ENCODE peak calls at places on chromosome X, in ten cellular contexts. Q, R, I, E, O, D, L, U, C and W are unnamed samples. For H3K9me3, the result is how much of the 10 kb centered on the place peaks cover.

GRCh38 chrX:96590403-96590802 is 94.2 kb upstream of the DIAPH2 start:
- DNase-seq in O (no peak), Q (no peak), U (no peak), D (no peak), E (no peak), I (no peak), R (no peak), L (no peak), C (no peak), W (no peak)

GRCh38 chrX:115958687-115959359 is 211.7 kb upstream of the AGTR2 start:
- DNase-seq in I (no peak), C (peak), E (no peak), R (no peak), U (peak), Q (no peak), O (no peak), D (no peak), L (no peak), W (no peak)

GRCh38 chrX:66030505-66031317 is 9.2 kb downstream of the VSIG4 start:
- DNase-seq in Q (peak), O (no peak), L (peak), C (peak), E (no peak), I (no peak), R (no peak), D (no peak), U (peak), W (no peak)

GRCh38 chrX:83510466-83511181 is 2.5 kb downstream of the POU3F4 start:
- DNase-seq in D (no peak), E (no peak), R (no peak), I (no peak), L (no peak), U (no peak), Q (peak), C (no peak), O (no peak), W (no peak)

GRCh38 chrX:120456973-120457372 is 12.1 kb downstream of the LAMP2 start:
- DNase-seq in R (no peak), Q (no peak), L (no peak), D (no peak), E (no peak), C (peak), O (no peak), U (no peak), I (peak), W (no peak)

GRCh38 chrX:63475200-63475599 is 124.1 kb upstream of the SPIN4 start:
- DNase-seq in I (no peak), U (no peak), E (no peak), D (no peak), C (no peak), L (no peak), O (no peak), Q (no peak), R (no peak), W (no peak)

GRCh38 chrX:23898412-23898959 is 9.3 kb downstream of the APOO start:
- DNase-seq in U (no peak), L (no peak), R (no peak), C (peak), E (no peak), Q (no peak), O (no peak), D (no peak), I (peak), W (no peak)

GRCh38 chrX:45851434-45851991 is 650.8 kb upstream of the DIPK2B start:
- DNase-seq in L (peak), C (peak), O (peak), R (no peak), I (peak), E (no peak), U (peak), Q (peak), D (peak), W (no peak)

GRCh38 chrX:107483976-107484726 is 34.7 kb downstream of the FRMPD3 start:
- DNase-seq in I (peak), C (no peak), D (no peak), E (no peak), L (no peak), U (peak), Q (no peak), O (no peak), R (peak), W (no peak)

GRCh38 chrX:110410598-110410997 is 52.0 kb downstream of the RTL9 start:
- DNase-seq in C (no peak), L (peak), D (no peak), O (no peak), Q (no peak), U (no peak), E (no peak), I (no peak), R (no peak), W (no peak)

GRCh38 chrX:113828470-113828869 is 755.4 kb upstream of the HTR2C start:
- DNase-seq in Q (no peak), U (no peak), O (no peak), D (no peak), R (no peak), C (no peak), I (no peak), E (no peak), L (no peak), W (no peak)

GRCh38 chrX:17078031-17078730 is 131.7 kb downstream of the REPS2 start:
- DNase-seq in D (no peak), C (peak), O (no peak), E (no peak), R (no peak), L (no peak), U (no peak), I (peak), Q (no peak), W (no peak)

GRCh38 chrX:119826399-119826959 is 26.3 kb downstream of the UPF3B start:
- DNase-seq in E (no peak), L (no peak), D (no peak), Q (no peak), C (peak), U (no peak), R (no peak), O (peak), I (peak), W (no peak)

GRCh38 chrX:154727418-154728323 is 23.2 kb downstream of the GAB3 start:
- DNase-seq in R (peak), O (peak), L (peak), C (peak), I (peak), D (no peak), E (peak), U (no peak), Q (no peak), W (no peak)

GRCh38 chrX:18278448-18278847 is 57.8 kb upstream of the BEND2 start:
- DNase-seq in O (no peak), C (no peak), E (no peak), R (no peak), L (no peak), U (no peak), Q (no peak), I (no peak), D (no peak), W (no peak)

GRCh38 chrX:38347136-38347535 is 5.3 kb upstream of the OTC start:
- DNase-seq in O (no peak), E (no peak), D (no peak), L (no peak), U (no peak), C (peak), R (no peak), Q (no peak), I (peak), W (no peak)

GRCh38 chrX:37976153-37976552 is 30.2 kb upstream of the SYTL5 start:
- DNase-seq in L (no peak), D (no peak), Q (no peak), E (no peak), O (no peak), I (peak), R (no peak), U (no peak), C (no peak), W (no peak)

GRCh38 chrX:149527705-149528104 is 13.1 kb upstream of the EOLA1 start:
- DNase-seq in R (no peak), C (peak), O (no peak), D (no peak), E (no peak), U (no peak), I (no peak), L (peak), Q (no peak), W (no peak)

DNA sequence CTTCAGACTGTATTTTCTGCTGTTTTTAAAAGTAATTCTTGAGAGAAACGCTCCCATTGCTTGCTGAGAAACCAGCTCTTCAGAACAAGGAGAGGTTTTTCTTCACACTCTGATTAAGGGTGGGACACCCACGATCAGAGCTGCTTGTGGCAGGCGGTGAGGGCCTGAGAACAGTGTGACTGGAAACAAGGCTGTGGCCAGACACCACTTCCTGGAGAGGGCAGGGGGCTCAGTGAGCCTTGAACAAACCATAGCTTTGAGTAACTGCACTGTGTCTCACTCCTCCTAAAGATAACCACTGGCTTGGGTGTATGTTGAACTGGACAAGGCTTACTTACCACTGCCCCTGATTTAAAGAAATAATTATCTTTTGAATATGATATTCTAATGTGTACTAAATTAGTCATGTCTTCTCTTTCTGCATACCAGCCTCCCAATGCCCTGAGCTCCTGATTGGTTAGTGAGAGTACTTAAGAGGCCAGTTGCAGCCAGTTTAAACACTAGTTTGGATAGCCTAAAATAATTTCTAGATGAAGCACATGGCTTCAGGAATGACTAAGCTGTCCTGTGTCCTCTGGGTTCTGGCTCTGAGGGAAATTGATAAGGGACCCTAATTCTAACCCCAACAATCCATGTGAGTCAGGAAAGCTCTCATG is 3.7 kb upstream of the GPR82 start:
- DNase-seq in C (no peak), Q (no peak), O (no peak), D (peak), E (no peak), U (no peak), I (peak), L (no peak), R (no peak), W (no peak)
- H3K9me3 ChIP-seq in C (under half), Q (under half), O (under half), D (under half), E (under half), U (under half), I (under half), L (under half), R (under half), W (under half)

GRCh38 chrX:128973033-128973432 is 550.3 kb downstream of the SMARCA1 start:
- DNase-seq in C (no peak), L (no peak), U (no peak), Q (no peak), D (no peak), E (no peak), I (no peak), R (no peak), O (no peak), W (no peak)

DNA sequence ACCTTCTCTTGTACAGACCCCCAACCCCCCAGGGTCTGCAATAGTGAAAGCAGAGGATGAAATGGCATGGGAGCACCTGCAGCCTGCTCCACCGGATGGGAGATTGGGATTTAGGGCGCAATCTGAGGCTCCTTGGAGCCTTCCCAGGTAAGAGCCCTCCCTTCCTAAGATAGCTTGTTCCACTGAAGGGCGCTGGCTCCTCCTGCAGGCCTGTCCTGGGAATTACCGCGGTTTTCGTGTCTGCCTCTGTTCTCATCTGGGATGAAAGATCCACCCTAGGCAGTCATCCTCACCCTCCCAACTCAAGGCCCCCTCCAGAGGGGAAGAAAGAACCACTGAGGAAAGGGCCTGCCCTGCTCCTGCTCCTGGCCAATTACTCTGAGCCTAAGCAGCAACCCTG is 547.6 kb downstream of the SMARCA1 start:
- DNase-seq in O (peak), C (peak), U (peak), L (peak), I (no peak), D (peak), R (no peak), E (no peak), Q (peak), W (no peak)
- TF ChIP-seq CTCF in O (peak), C (peak), U (peak), L (peak), I (no peak), D (peak), R (peak), E (peak), Q (peak), W (no peak)

DNA sequence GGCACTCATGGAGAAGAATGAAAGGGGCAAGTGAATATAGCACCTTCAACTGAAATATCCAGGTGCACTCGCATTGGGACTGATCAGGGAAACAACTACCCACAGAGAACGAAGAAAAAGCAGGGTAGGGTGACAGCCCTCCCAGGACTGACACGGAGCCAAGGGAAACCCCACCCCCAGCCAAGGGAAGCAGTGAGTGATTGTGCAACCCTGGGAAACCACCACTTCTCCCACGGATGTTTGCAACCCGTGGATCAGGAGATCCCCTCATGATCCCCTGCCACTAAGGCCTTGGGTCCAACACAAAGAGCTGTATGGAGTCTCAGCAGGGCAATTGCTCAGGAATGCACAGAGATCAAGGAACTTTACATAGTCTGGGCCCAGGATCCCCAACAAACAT is 158.5 kb upstream of the HCCS start:
- DNase-seq in I (no peak), R (peak), L (no peak), E (no peak), U (no peak), D (no peak), O (no peak), C (no peak), Q (no peak), W (no peak)
- H3K9me3 ChIP-seq in I (under half), R (under half), L (under half), E (under half), U (under half), D (under half), O (under half), C (under half), Q (under half), W (under half)

DNA sequence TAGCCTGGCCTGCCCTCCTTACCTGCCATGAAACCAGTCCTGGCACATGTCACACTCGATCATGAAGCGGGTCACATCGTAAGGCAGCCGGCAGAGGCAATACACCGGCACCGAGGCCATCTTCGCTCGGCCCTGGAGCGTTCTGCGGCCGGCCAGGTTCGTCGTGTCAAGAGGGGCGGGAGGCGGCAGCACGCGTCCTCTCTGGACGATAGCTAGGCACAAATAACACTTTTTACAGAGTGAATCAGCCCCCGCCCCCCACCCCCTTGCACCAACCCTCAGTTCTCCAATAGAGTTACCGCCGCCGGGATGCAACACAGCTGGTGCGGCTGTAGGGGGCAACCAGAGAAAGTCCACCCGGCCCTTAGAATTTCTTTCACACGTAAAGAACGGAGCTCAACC is 1.7 kb downstream of the PHF8 start:
- DNase-seq in E (peak), D (no peak), U (peak), O (peak), I (peak), R (peak), L (peak), Q (peak), C (peak), W (peak)
- TF ChIP-seq CTCF in E (no peak), D (no peak), U (peak), O (no peak), I (peak), R (no peak), L (no peak), Q (no peak), C (peak), W (peak)